ENCODE peak calls at places on chromosomes 3 and 15, in seven cellular contexts. I is fibroblast of lung; D is psoas muscle; Q is astrocyte of the cerebellum; V is type B pancreatic cell; U is activated naive CD4-positive, alpha-beta T cell treated with anti-CD3 and anti-CD28 coated beads, Interleukin-2, amount 10 ng/mL, durations not matched to agents 7 days and 5 days; S is colonic mucosa. Z is an unnamed sample.

GRCh38 chr3:112894258-112894657 is 47.6 kb upstream of the CD200R1L start:
- DNase-seq in I (peak), D (no peak), Q (no peak), V (no peak), U (no peak), S (no peak), Z (no peak)

GRCh38 chr3:42061711-42062408 is 29.3 kb upstream of the TRAK1 start:
- DNase-seq in I (peak), D (peak), Q (peak), V (no peak), U (no peak), S (peak), Z (peak)

GRCh38 chr15:78838480-78838879 is 27.2 kb upstream of the ADAMTS7 start:
- DNase-seq in I (peak), D (no peak), Q (no peak), V (no peak), U (no peak), S (no peak), Z (no peak)

GRCh38 chr3:9045399-9045798 is 82.1 kb upstream of the RAD18 start:
- DNase-seq in I (no peak), D (no peak), Q (no peak), V (no peak), U (no peak), S (no peak), Z (no peak)

GRCh38 chr15:92595506-92596337 is 59.9 kb downstream of the FAM174B start:
- DNase-seq in I (no peak), D (no peak), Q (no peak), V (no peak), U (no peak), S (no peak), Z (no peak)

GRCh38 chr3:195907730-195908438 is 467 bp downstream of the TNK2 start:
- DNase-seq in I (no peak), D (peak), Q (no peak), V (no peak), U (peak), S (peak), Z (no peak)

GRCh38 chr15:38589502-38589901 is 24.9 kb upstream of the RASGRP1 start:
- DNase-seq in I (peak), D (no peak), Q (no peak), V (no peak), U (no peak), S (no peak), Z (no peak)

GRCh38 chr3:111723293-111723963 is 128.3 kb upstream of the ZBED2 start:
- DNase-seq in I (peak), D (no peak), Q (peak), V (no peak), U (no peak), S (no peak), Z (no peak)

GRCh38 chr3:134357914-134358811 is 16.1 kb downstream of the AMOTL2 start:
- DNase-seq in I (peak), D (peak), Q (peak), V (no peak), U (peak), S (no peak), Z (no peak)

GRCh38 chr15:70050970-70051369 is 46.7 kb downstream of the TLE3 start:
- DNase-seq in I (no peak), D (no peak), Q (no peak), V (no peak), U (no peak), S (no peak), Z (no peak)

GRCh38 chr15:73697033-73697467 is 12.9 kb downstream of the CD276 start:
- DNase-seq in I (peak), D (peak), Q (peak), V (no peak), U (peak), S (peak), Z (peak)

GRCh38 chr3:94269763-94270162 is 206.9 kb downstream of the NSUN3 start:
- DNase-seq in I (no peak), D (no peak), Q (no peak), V (no peak), U (no peak), S (no peak), Z (no peak)

GRCh38 chr15:81002254-81003022 is 1.7 kb downstream of the TLNRD1 start:
- DNase-seq in I (no peak), D (peak), Q (no peak), V (no peak), U (no peak), S (no peak), Z (no peak)

GRCh38 chr3:78880588-78881461 is 887.0 kb downstream of the ROBO1 start:
- DNase-seq in I (no peak), D (no peak), Q (no peak), V (no peak), U (no peak), S (no peak), Z (no peak)

Z was measured in thoracic aorta.